ENCODE peak calls at places on chromosome 5, in ten cellular contexts. R is Peyer's patch; C is tibial artery; H is AG04450; W is upper lobe of right lung; A is lower lobe of right lung; E is kidney; U is CD8-positive, alpha-beta T cell; T is endothelial cell of umbilical vein; Z is HCT116. K is an unnamed sample.

GRCh38 chr5:177547736-177548135 is 6.6 kb downstream of the FAM193B start:
- DNase-seq in R (no peak), C (no peak), H (no peak), W (no peak), A (no peak), E (no peak), U (no peak), T (peak), Z (no peak), K (no peak)

GRCh38 chr5:54360089-54360488 is 49.7 kb upstream of the ARL15 start:
- DNase-seq in R (no peak), C (no peak), H (no peak), W (no peak), A (no peak), E (no peak), U (no peak), T (no peak), Z (no peak), K (no peak)

GRCh38 chr5:131381011-131381410 is 117.2 kb downstream of the CDC42SE2 start:
- DNase-seq in R (no peak), C (no peak), H (no peak), W (no peak), A (no peak), E (no peak), U (no peak), T (no peak), Z (no peak), K (no peak)

GRCh38 chr5:38029431-38030065 is 189.7 kb upstream of the GDNF start:
- DNase-seq in R (no peak), C (no peak), H (no peak), W (no peak), A (no peak), E (no peak), U (no peak), T (no peak), Z (no peak), K (no peak)

GRCh38 chr5:98424681-98425454 is 348.6 kb upstream of the RGMB start:
- DNase-seq in R (no peak), C (no peak), H (peak), W (no peak), A (no peak), E (no peak), U (no peak), T (no peak), Z (no peak), K (no peak)

GRCh38 chr5:154258531-154259217 is 68.1 kb downstream of the GALNT10 start:
- DNase-seq in R (no peak), C (no peak), H (no peak), W (no peak), A (no peak), E (no peak), U (no peak), T (no peak), Z (no peak), K (no peak)

GRCh38 chr5:54769072-54769471 is 216.3 kb downstream of the ESM1 start:
- DNase-seq in R (no peak), C (no peak), H (no peak), W (no peak), A (no peak), E (no peak), U (no peak), T (no peak), Z (no peak), K (no peak)

GRCh38 chr5:142453801-142454381 is 129.1 kb upstream of the SPRY4 start:
- DNase-seq in R (no peak), C (peak), H (no peak), W (no peak), A (no peak), E (no peak), U (no peak), T (no peak), Z (no peak), K (no peak)

GRCh38 chr5:95043234-95043633 is 241.7 kb downstream of the MCTP1 start:
- DNase-seq in R (no peak), C (no peak), H (no peak), W (no peak), A (no peak), E (no peak), U (no peak), T (peak), Z (no peak), K (no peak)

GRCh38 chr5:140342287-140342686 is 4.1 kb downstream of the HBEGF start:
- DNase-seq in R (peak), C (peak), H (no peak), W (no peak), A (no peak), E (no peak), U (no peak), T (no peak), Z (no peak), K (peak)

GRCh38 chr5:180353963-180354574 is 933 bp upstream of the GFPT2 start:
- DNase-seq in R (no peak), C (no peak), H (no peak), W (no peak), A (no peak), E (peak), U (no peak), T (no peak), Z (no peak), K (no peak)

GRCh38 chr5:58360794-58361193 is 99.1 kb downstream of the PLK2 start:
- DNase-seq in R (no peak), C (no peak), H (no peak), W (no peak), A (no peak), E (no peak), U (no peak), T (no peak), Z (no peak), K (no peak)

GRCh38 chr5:143217804-143218160 is 185.7 kb downstream of the NR3C1 start:
- DNase-seq in R (no peak), C (no peak), H (no peak), W (no peak), A (no peak), E (no peak), U (no peak), T (no peak), Z (no peak), K (no peak)

GRCh38 chr5:148913985-148914421 is 87.6 kb downstream of the ADRB2 start:
- DNase-seq in R (no peak), C (no peak), H (peak), W (no peak), A (no peak), E (no peak), U (no peak), T (peak), Z (no peak), K (no peak)

GRCh38 chr5:179218586-179219330 is 126.5 kb downstream of the ADAMTS2 start:
- DNase-seq in R (no peak), C (no peak), H (no peak), W (no peak), A (no peak), E (peak), U (no peak), T (no peak), Z (no peak), K (no peak)

GRCh38 chr5:8993031-8993430 is 552.8 kb downstream of the SEMA5A start:
- DNase-seq in R (no peak), C (no peak), H (no peak), W (no peak), A (no peak), E (no peak), U (no peak), T (no peak), Z (no peak), K (no peak)

GRCh38 chr5:134567651-134568338 is 42.3 kb downstream of the JADE2 start:
- DNase-seq in R (no peak), C (peak), H (no peak), W (no peak), A (peak), E (peak), U (no peak), T (peak), Z (no peak), K (no peak)

GRCh38 chr5:134007581-134008256 is 2.9 kb upstream of the VDAC1 start:
- DNase-seq in R (no peak), C (no peak), H (no peak), W (no peak), A (no peak), E (no peak), U (no peak), T (no peak), Z (no peak), K (no peak)

GRCh38 chr5:32566319-32567111 is 18.8 kb upstream of the SUB1 start:
- DNase-seq in R (no peak), C (no peak), H (no peak), W (no peak), A (no peak), E (no peak), U (no peak), T (no peak), Z (no peak), K (no peak)

GRCh38 chr5:56512314-56512996 is 279.3 kb upstream of the ANKRD55 start:
- DNase-seq in R (no peak), C (peak), H (no peak), W (no peak), A (no peak), E (no peak), U (no peak), T (no peak), Z (no peak), K (no peak)

GRCh38 chr5:11780641-11781345 is 123.5 kb downstream of the CTNND2 start:
- DNase-seq in R (no peak), C (no peak), H (no peak), W (no peak), A (no peak), E (no peak), U (no peak), T (no peak), Z (no peak), K (no peak)

DNA sequence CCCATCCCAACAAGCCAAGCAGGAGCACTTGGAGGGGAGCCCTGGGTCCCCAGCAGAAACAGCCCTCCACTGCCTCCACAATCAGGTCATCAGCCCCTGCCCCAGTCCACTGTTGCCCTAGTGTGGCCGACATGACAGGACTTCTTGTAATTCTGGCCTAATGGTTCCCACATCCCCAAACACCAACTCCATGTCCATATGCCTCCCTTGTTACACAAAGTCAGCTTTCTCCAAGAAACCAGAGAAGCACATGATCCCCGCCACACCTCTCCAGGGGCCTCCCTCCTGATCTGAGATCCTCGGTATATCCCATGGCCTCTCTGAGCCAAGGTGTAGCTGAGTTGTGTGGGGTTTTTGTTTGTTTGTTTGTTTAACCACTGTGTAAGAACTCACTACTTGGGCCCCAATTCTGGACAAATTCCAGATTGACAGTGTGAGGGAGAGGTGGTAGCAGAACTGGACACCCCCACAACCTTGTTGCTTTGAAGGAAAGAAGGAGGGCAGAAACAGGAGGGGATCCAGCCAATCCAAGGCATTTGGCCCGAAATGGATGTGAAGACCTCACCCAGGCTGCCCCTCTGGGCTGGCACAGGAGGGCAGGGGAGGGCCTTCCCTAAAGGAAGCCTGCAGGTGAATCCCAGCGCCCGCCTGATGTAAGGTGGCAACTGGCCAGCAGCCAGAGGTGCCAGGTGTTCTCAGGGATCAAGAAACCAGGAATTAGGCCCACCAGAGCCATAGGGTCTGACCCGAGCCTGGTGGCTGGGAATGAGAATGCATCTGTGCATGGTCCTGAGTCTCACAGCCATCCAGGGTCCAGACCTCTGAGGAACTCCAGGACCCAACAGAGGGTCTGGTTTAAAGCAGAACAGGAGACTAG is 13.5 kb downstream of the IRF1 start:
- DNase-seq in R (no peak), C (peak), H (no peak), W (peak), A (no peak), E (peak), U (peak), T (no peak), Z (no peak), K (no peak)
- TF ChIP-seq CTCF in R (peak), C (no peak), H (peak), W (no peak), A (no peak), E (no peak), U (no peak), T (no peak), Z (no peak), K (no peak)

GRCh38 chr5:117624226-117624625 is 1049.6 kb upstream of the SEMA6A start:
- DNase-seq in R (no peak), C (no peak), H (no peak), W (no peak), A (no peak), E (no peak), U (no peak), T (no peak), Z (no peak), K (no peak)

GRCh38 chr5:117621921-117622320 is 1047.3 kb upstream of the SEMA6A start:
- DNase-seq in R (no peak), C (no peak), H (no peak), W (no peak), A (no peak), E (no peak), U (no peak), T (no peak), Z (no peak), K (no peak)

DNA sequence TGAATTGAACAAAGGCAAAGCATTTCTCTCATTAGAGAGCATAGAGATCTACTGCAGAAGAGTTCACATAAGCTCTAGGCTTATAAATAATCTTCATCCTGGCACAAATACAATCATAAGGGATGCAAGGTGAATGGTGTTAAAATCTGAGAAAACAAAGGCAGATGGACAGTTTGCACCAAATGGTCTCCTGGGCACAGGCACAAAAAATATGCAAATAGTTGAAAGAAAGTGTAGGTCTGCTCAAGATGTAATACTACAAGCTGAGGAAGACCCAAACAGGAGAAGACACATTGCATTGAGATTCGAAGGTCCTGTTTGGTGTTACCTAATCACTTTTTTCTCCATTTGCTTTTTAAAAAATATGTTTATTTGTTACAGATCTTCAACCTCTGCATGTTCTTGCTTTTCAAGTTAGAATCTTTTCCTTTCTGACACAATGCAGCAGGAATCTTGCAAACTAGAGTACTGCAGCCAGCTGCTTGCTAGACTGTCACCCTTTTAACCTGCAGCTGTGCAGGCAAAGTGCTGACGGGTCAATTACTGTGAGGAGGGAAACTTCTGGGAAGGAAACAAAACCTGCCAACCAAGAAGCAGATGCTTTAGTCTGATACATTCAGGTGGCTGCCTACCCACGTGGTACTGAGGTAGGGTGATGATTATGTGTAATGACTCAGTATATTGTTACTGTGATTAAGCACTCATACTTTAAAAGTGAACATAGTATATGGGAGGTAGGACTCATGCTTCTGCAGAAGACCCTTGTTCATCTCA is 1048.6 kb upstream of the SEMA6A start:
- DNase-seq in R (no peak), C (no peak), H (no peak), W (no peak), A (no peak), E (no peak), U (no peak), T (no peak), Z (no peak), K (no peak)
- H3K27ac ChIP-seq in R (no peak), C (no peak), H (no peak), W (no peak), A (no peak), E (no peak), U (no peak), T (no peak), Z (no peak), K (no peak)

GRCh38 chr5:170300361-170301013 is 2.9 kb upstream of the LCP2 start:
- DNase-seq in R (no peak), C (no peak), H (no peak), W (no peak), A (peak), E (no peak), U (no peak), T (no peak), Z (no peak), K (no peak)
- H3K4me3 ChIP-seq in R (no peak), C (no peak), H (no peak), W (no peak), A (no peak), E (no peak), U (no peak), T (no peak), Z (no peak), K (no peak)

GRCh38 chr5:71757590-71758543 is 38.8 kb downstream of the CARTPT start:
- DNase-seq in R (no peak), C (peak), H (peak), W (no peak), A (no peak), E (peak), U (peak), T (peak), Z (peak), K (peak)
- TF ChIP-seq CTCF in R (no peak), C (peak), H (peak), W (peak), A (peak), E (peak), U (no peak), T (peak), Z (peak), K (peak)

DNA sequence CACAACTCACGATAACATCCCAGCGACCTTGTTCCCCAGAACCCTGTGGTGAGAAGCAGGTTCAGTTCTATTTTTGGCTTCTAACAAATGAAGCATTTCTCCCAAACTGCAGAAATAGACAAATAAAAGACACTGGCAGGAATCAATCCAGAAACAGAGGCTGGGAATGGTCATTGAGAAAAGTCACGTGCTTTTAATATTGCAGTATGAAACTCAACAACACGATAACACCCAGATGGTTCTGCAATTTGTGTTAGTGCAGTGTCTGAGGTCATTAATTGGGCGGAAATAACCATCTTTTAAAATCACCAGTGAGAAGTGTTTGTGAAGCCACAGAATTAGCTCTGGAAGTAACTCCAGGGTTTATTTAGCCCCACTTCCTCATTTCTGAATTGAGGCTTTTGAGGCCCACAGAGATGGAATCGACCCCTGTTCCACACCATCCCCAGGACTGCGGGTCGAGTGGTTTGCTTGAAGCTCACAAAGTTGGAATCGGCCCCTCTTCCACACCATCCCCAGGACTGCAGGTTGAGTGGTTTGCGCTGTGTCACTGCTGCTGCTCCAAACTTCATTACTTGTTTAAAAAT is 164.7 kb upstream of the IRX4 start:
- DNase-seq in R (no peak), C (no peak), H (no peak), W (no peak), A (no peak), E (no peak), U (no peak), T (no peak), Z (no peak), K (no peak)
- H3K27ac ChIP-seq in R (no peak), C (no peak), H (no peak), W (no peak), A (no peak), E (no peak), U (no peak), T (no peak), Z (no peak), K (no peak)

DNA sequence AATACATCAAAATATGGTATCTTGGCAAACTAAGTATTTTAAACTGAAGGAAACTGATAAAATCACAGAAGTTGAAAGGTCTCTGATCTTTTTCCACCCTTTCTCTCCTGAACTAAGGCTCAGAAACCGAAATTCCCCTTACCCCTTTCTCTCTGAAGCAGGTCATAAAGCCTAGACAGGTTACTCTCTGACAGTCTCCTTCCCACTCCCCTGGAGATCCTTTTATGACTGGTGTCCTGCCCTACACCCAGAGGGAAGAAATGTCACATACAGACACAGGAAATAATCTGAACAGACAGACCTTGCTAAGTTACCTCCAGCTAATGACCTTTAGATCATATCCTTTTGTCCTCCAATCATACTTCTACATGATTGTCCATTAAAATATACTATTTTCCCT is 127.4 kb downstream of the HCN1 start:
- DNase-seq in R (no peak), C (no peak), H (no peak), W (no peak), A (no peak), E (no peak), U (no peak), T (no peak), Z (no peak), K (no peak)
- H3K4me3 ChIP-seq in R (no peak), C (no peak), H (no peak), W (no peak), A (no peak), E (no peak), U (no peak), T (no peak), Z (no peak), K (no peak)

GRCh38 chr5:171801-172331 is 19.4 kb upstream of the LRRC14B start:
- DNase-seq in R (no peak), C (peak), H (no peak), W (peak), A (peak), E (no peak), U (no peak), T (no peak), Z (no peak), K (peak)
- TF ChIP-seq CTCF in R (no peak), C (no peak), H (no peak), W (no peak), A (no peak), E (no peak), U (no peak), T (no peak), Z (no peak), K (no peak)

DNA sequence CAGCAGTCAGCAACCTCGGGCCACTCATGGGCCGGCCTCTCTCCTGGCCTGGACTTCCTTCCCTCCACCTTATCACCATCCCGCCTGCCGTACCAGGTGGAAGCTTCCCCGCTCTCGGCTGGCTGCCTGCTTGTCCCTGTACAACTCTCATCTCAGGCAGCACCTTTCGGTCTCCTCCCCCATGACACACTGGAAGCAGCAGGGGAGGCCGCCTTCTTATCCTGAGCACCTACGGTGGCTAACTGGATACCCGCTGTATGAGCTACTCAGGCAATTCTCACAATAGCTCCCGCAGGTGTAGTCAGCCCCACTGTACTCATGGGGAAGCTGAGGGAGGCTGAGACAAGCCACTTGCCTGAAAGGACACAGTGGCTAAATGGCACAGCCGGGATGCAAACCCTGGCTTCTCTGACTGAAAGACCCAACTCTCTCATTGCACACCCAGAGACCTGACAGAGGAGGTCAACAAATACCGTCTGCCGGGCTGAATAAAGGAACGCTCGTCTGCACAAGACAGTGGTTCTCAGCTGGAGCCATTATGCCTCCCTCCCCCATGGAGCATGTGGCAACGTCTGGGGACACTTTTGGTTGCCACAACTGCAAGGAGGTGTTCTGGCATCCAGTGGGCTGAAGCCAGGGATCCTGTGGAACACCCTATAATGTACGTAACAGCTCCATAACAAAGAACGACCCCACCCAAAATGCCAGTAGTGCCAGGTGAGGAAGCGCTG is 9.6 kb downstream of the STK10 start:
- DNase-seq in R (no peak), C (no peak), H (no peak), W (no peak), A (no peak), E (no peak), U (peak), T (no peak), Z (no peak), K (no peak)
- H3K27ac ChIP-seq in R (peak), C (no peak), H (no peak), W (peak), A (peak), E (no peak), U (peak), T (no peak), Z (no peak), K (peak)

K was measured in dorsolateral prefrontal cortex.